ENCODE peak calls at places on chromosomes 3 and 15, in eight cellular contexts. One of them, this sample, is unnamed.
A peak's percentile ranks its signal among the peaks of the same experiment; 100 is the strongest.

GRCh38 chr3:64053581-64053980 is 30.3 kb upstream of the PSMD6 start:
- DNase-seq in WERI-Rb-1: peak; percentile 16
- DNase-seq in tibial nerve: no peak
- DNase-seq in esophagus squamous epithelium: no peak
- DNase-seq in GM23248: no peak
- DNase-seq in heart right ventricle: no peak
- DNase-seq in vagina: no peak
- DNase-seq in left lung: no peak
- DNase-seq in this sample: no peak

GRCh38 chr3:69972672-69973071 is 26.9 kb upstream of the SAMMSON start:
- DNase-seq in WERI-Rb-1: no peak
- DNase-seq in tibial nerve: no peak
- DNase-seq in esophagus squamous epithelium: no peak
- DNase-seq in GM23248: no peak
- DNase-seq in heart right ventricle: no peak
- DNase-seq in vagina: no peak
- DNase-seq in left lung: no peak
- DNase-seq in this sample: no peak

GRCh38 chr3:171055336-171056178 is 29.0 kb upstream of the SLC2A2 start:
- DNase-seq in WERI-Rb-1: no peak
- DNase-seq in tibial nerve: no peak
- DNase-seq in esophagus squamous epithelium: no peak
- DNase-seq in GM23248: peak; percentile 76
- DNase-seq in heart right ventricle: no peak
- DNase-seq in vagina: no peak
- DNase-seq in left lung: no peak
- DNase-seq in this sample: no peak

GRCh38 chr3:38370861-38371260 is 24.3 kb downstream of the XYLB start:
- DNase-seq in WERI-Rb-1: no peak
- DNase-seq in tibial nerve: no peak
- DNase-seq in esophagus squamous epithelium: no peak
- DNase-seq in GM23248: no peak
- DNase-seq in heart right ventricle: no peak
- DNase-seq in vagina: no peak
- DNase-seq in left lung: no peak
- DNase-seq in this sample: no peak

GRCh38 chr3:154851644-154852043 is 228.5 kb upstream of the MME start:
- DNase-seq in WERI-Rb-1: no peak
- DNase-seq in tibial nerve: no peak
- DNase-seq in esophagus squamous epithelium: no peak
- DNase-seq in GM23248: no peak
- DNase-seq in heart right ventricle: no peak
- DNase-seq in vagina: no peak
- DNase-seq in left lung: no peak
- DNase-seq in this sample: no peak

GRCh38 chr3:17027344-17027743 is 142.6 kb downstream of the PLCL2 start:
- DNase-seq in WERI-Rb-1: no peak
- DNase-seq in tibial nerve: no peak
- DNase-seq in esophagus squamous epithelium: no peak
- DNase-seq in GM23248: no peak
- DNase-seq in heart right ventricle: no peak
- DNase-seq in vagina: no peak
- DNase-seq in left lung: no peak
- DNase-seq in this sample: no peak

GRCh38 chr3:4416961-4417360 is 50.1 kb downstream of the SUMF1 start:
- DNase-seq in WERI-Rb-1: no peak
- DNase-seq in tibial nerve: no peak
- DNase-seq in esophagus squamous epithelium: no peak
- DNase-seq in GM23248: peak; percentile 98
- DNase-seq in heart right ventricle: peak; percentile 13
- DNase-seq in vagina: peak; percentile 87
- DNase-seq in left lung: no peak
- DNase-seq in this sample: no peak

GRCh38 chr3:11543141-11543947 is 100.4 kb downstream of the VGLL4 start:
- DNase-seq in WERI-Rb-1: no peak
- DNase-seq in tibial nerve: peak; percentile 12
- DNase-seq in esophagus squamous epithelium: no peak
- DNase-seq in GM23248: no peak
- DNase-seq in heart right ventricle: no peak
- DNase-seq in vagina: no peak
- DNase-seq in left lung: no peak
- DNase-seq in this sample: no peak

GRCh38 chr3:109372639-109373038 is 35.3 kb upstream of the DPPA4 start:
- DNase-seq in WERI-Rb-1: no peak
- DNase-seq in tibial nerve: no peak
- DNase-seq in esophagus squamous epithelium: no peak
- DNase-seq in GM23248: no peak
- DNase-seq in heart right ventricle: no peak
- DNase-seq in vagina: no peak
- DNase-seq in left lung: no peak
- DNase-seq in this sample: no peak

GRCh38 chr3:45832691-45833090 is 9.2 kb downstream of the LZTFL1 start:
- DNase-seq in WERI-Rb-1: peak; percentile 9
- DNase-seq in tibial nerve: no peak
- DNase-seq in esophagus squamous epithelium: no peak
- DNase-seq in GM23248: peak; percentile 10
- DNase-seq in heart right ventricle: no peak
- DNase-seq in vagina: no peak
- DNase-seq in left lung: no peak
- DNase-seq in this sample: no peak

GRCh38 chr3:194521514-194522260 is 34.9 kb upstream of the ATP13A3 start:
- DNase-seq in WERI-Rb-1: no peak
- DNase-seq in tibial nerve: no peak
- DNase-seq in esophagus squamous epithelium: no peak
- DNase-seq in GM23248: peak; percentile 75
- DNase-seq in heart right ventricle: no peak
- DNase-seq in vagina: no peak
- DNase-seq in left lung: no peak
- DNase-seq in this sample: no peak

GRCh38 chr15:58307313-58307961 is 124.4 kb upstream of the LIPC start:
- DNase-seq in WERI-Rb-1: peak; percentile 28
- DNase-seq in tibial nerve: no peak
- DNase-seq in esophagus squamous epithelium: no peak
- DNase-seq in GM23248: peak; percentile 78
- DNase-seq in heart right ventricle: no peak
- DNase-seq in vagina: no peak
- DNase-seq in left lung: no peak
- DNase-seq in this sample: no peak

DNA sequence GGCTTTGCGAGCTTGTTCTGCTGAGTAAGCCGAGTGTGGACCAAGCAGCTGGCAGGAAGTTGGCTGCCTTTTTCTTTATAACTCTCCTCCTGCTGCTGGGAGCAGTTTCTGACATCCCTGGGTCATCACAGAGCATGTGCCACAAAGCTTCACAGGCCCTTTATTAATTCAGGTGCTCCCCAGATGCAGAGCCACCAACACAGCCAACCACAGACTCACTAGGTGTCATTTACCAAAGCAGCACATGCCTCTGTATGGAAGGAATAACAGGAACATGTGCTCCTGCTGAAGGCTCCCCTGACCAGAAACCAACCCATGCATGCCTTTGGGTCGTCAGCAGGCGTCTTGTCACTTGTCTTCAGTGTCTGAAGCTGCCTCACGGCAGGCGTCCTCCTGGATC is 152.5 kb downstream of the ADAMTS17 start:
- DNase-seq in WERI-Rb-1: no peak
- DNase-seq in tibial nerve: no peak
- DNase-seq in esophagus squamous epithelium: no peak
- DNase-seq in GM23248: no peak
- DNase-seq in heart right ventricle: no peak
- DNase-seq in vagina: no peak
- DNase-seq in left lung: no peak
- DNase-seq in this sample: no peak
- H3K9me3 ChIP-seq in WERI-Rb-1: no peaks in the 10 kb centered on the region
- H3K9me3 ChIP-seq in tibial nerve: no peaks in the 10 kb centered on the region
- H3K9me3 ChIP-seq in esophagus squamous epithelium: no peaks in the 10 kb centered on the region
- H3K9me3 ChIP-seq in GM23248: no peaks in the 10 kb centered on the region
- H3K9me3 ChIP-seq in heart right ventricle: no peaks in the 10 kb centered on the region
- H3K9me3 ChIP-seq in vagina: no peaks in the 10 kb centered on the region
- H3K9me3 ChIP-seq in left lung: no peaks in the 10 kb centered on the region
- H3K9me3 ChIP-seq in this sample: no peaks in the 10 kb centered on the region

DNA sequence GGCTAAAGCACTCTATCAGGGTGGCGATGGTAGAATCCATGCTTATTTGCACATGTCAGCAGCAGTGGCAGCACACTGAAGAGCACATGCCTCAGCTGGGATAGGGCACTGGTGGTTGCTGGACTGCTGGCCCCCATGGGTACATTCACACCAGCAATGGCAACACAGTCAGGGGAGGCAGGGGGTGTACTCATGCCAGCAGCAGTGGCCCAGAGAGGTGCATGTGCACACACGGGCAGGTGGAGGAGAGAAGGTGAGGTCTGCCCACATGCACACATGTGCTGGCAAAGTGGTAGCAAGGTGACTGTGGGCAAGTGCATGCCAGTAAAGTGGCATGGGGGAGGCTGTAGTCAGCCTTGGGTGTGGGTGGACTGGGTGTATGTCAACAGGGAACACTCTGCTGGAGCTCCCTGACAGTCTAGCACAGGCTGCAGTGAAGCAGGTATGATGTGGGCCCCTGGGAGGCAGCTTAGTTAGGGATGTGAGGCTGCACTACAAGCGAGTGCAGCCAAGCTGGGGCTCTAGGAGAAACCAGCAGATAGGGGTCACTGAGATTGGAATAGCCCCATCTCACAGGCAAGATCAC is 53.9 kb upstream of the NPAP1 start:
- DNase-seq in WERI-Rb-1: no peak
- DNase-seq in tibial nerve: no peak
- DNase-seq in esophagus squamous epithelium: no peak
- DNase-seq in GM23248: no peak
- DNase-seq in heart right ventricle: no peak
- DNase-seq in vagina: no peak
- DNase-seq in left lung: no peak
- DNase-seq in this sample: no peak
- H3K9me3 ChIP-seq in WERI-Rb-1: no peaks in the 10 kb centered on the region
- H3K9me3 ChIP-seq in tibial nerve: no peaks in the 10 kb centered on the region
- H3K9me3 ChIP-seq in esophagus squamous epithelium: peaks cover 17% of the 10 kb centered on the region
- H3K9me3 ChIP-seq in GM23248: no peaks in the 10 kb centered on the region
- H3K9me3 ChIP-seq in heart right ventricle: no peaks in the 10 kb centered on the region
- H3K9me3 ChIP-seq in vagina: no peaks in the 10 kb centered on the region
- H3K9me3 ChIP-seq in left lung: no peaks in the 10 kb centered on the region
- H3K9me3 ChIP-seq in this sample: no peaks in the 10 kb centered on the region

GRCh38 chr3:96776818-96777217 is 37.6 kb upstream of the EPHA6 start:
- DNase-seq in WERI-Rb-1: no peak
- DNase-seq in tibial nerve: no peak
- DNase-seq in esophagus squamous epithelium: no peak
- DNase-seq in GM23248: no peak
- DNase-seq in heart right ventricle: no peak
- DNase-seq in vagina: no peak
- DNase-seq in left lung: peak; percentile 78
- DNase-seq in this sample: no peak
- H3K9me3 ChIP-seq in WERI-Rb-1: peaks cover 2% of the 10 kb centered on the region
- H3K9me3 ChIP-seq in tibial nerve: no peaks in the 10 kb centered on the region
- H3K9me3 ChIP-seq in esophagus squamous epithelium: no peaks in the 10 kb centered on the region
- H3K9me3 ChIP-seq in GM23248: peaks cover 5% of the 10 kb centered on the region
- H3K9me3 ChIP-seq in heart right ventricle: peaks cover 15% of the 10 kb centered on the region
- H3K9me3 ChIP-seq in vagina: no peaks in the 10 kb centered on the region
- H3K9me3 ChIP-seq in left lung: no peaks in the 10 kb centered on the region
- H3K9me3 ChIP-seq in this sample: no peaks in the 10 kb centered on the region

GRCh38 chr3:136898954-136899353 is 36.9 kb downstream of the NCK1 start:
- DNase-seq in WERI-Rb-1: no peak
- DNase-seq in tibial nerve: no peak
- DNase-seq in esophagus squamous epithelium: no peak
- DNase-seq in GM23248: no peak
- DNase-seq in heart right ventricle: no peak
- DNase-seq in vagina: no peak
- DNase-seq in left lung: no peak
- DNase-seq in this sample: no peak
- H3K9me3 ChIP-seq in WERI-Rb-1: no peaks in the 10 kb centered on the region
- H3K9me3 ChIP-seq in tibial nerve: no peaks in the 10 kb centered on the region
- H3K9me3 ChIP-seq in esophagus squamous epithelium: peaks cover 8% of the 10 kb centered on the region
- H3K9me3 ChIP-seq in GM23248: no peaks in the 10 kb centered on the region
- H3K9me3 ChIP-seq in heart right ventricle: peaks cover 21% of the 10 kb centered on the region
- H3K9me3 ChIP-seq in vagina: peaks cover 5% of the 10 kb centered on the region
- H3K9me3 ChIP-seq in left lung: no peaks in the 10 kb centered on the region
- H3K9me3 ChIP-seq in this sample: no peaks in the 10 kb centered on the region

DNA sequence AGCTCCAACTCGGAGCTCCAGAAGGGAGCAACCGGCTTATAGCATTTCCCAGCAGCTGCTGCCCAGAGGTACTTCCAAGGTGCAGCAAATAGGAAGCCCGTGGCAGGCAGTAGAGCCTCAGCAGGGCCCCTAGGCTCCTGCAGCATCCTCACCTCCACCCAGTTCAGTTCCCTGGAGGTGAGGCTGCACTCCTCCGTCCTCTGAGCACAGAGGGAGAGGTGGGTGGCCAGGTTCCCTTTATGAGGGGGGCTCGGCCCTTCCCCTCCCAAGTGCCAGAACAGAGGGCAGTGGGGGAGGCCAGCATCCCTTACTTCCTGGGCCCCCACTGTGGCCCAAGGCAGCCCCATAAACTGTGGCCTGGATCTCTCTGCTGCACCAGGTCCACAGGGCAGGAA is 150.2 kb downstream of the ATP10A start:
- DNase-seq in WERI-Rb-1: no peak
- DNase-seq in tibial nerve: no peak
- DNase-seq in esophagus squamous epithelium: no peak
- DNase-seq in GM23248: no peak
- DNase-seq in heart right ventricle: no peak
- DNase-seq in vagina: no peak
- DNase-seq in left lung: no peak
- DNase-seq in this sample: no peak
- H3K9me3 ChIP-seq in WERI-Rb-1: no peaks in the 10 kb centered on the region
- H3K9me3 ChIP-seq in tibial nerve: no peaks in the 10 kb centered on the region
- H3K9me3 ChIP-seq in esophagus squamous epithelium: no peaks in the 10 kb centered on the region
- H3K9me3 ChIP-seq in GM23248: no peaks in the 10 kb centered on the region
- H3K9me3 ChIP-seq in heart right ventricle: no peaks in the 10 kb centered on the region
- H3K9me3 ChIP-seq in vagina: no peaks in the 10 kb centered on the region
- H3K9me3 ChIP-seq in left lung: no peaks in the 10 kb centered on the region
- H3K9me3 ChIP-seq in this sample: no peaks in the 10 kb centered on the region

DNA sequence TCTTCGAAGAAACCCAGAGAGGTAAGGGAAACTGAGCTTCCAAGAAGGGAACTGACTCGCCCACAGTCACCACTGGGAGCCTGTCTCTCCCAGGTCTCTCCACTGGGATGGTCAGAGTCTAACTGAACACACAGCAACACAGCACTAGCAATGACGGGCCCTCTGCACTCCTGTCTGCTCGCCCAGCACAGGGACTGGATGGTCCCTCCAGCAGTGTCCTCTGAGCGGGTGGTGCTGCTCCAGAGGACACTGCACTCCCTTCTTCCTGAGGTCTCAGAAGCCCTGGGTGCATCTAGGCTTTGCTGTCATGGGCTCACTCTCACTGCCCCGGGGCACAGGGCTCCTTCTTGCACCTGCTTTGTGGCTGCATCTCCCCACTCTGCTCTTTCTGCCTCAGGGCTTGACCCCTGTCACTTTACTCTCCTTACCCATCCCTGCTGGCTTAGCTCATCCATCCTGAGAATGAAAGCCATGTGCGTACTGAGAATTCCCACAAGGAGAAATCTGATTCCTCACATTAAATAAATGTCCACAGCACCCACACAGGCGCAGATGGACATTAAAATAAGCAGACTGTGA is 356.6 kb downstream of the GABRG3 start:
- DNase-seq in WERI-Rb-1: no peak
- DNase-seq in tibial nerve: no peak
- DNase-seq in esophagus squamous epithelium: no peak
- DNase-seq in GM23248: no peak
- DNase-seq in heart right ventricle: no peak
- DNase-seq in vagina: no peak
- DNase-seq in left lung: no peak
- DNase-seq in this sample: no peak
- H3K9me3 ChIP-seq in WERI-Rb-1: no peaks in the 10 kb centered on the region
- H3K9me3 ChIP-seq in tibial nerve: no peaks in the 10 kb centered on the region
- H3K9me3 ChIP-seq in esophagus squamous epithelium: no peaks in the 10 kb centered on the region
- H3K9me3 ChIP-seq in GM23248: no peaks in the 10 kb centered on the region
- H3K9me3 ChIP-seq in heart right ventricle: no peaks in the 10 kb centered on the region
- H3K9me3 ChIP-seq in vagina: no peaks in the 10 kb centered on the region
- H3K9me3 ChIP-seq in left lung: no peaks in the 10 kb centered on the region
- H3K9me3 ChIP-seq in this sample: peaks cover 3% of the 10 kb centered on the region

This sample was measured in T-helper 17 cell.